ENCODE peak calls at places on chromosomes 13 and 19, in seven cellular contexts. V is spleen; A is NCI-H187 treated with DMSO at 0.1 percent for 48 hours; Q is effector CD4-positive, alpha-beta T cell; L is left ventricle myocardium inferior; E is GOT3; J is NCI-H2081. N is an unnamed sample.

GRCh38 chr19:15241259-15241658 is 9.0 kb upstream of the EPHX3 start:
- DNase-seq in V (no peak), E (no peak), J (no peak), A (no peak), Q (no peak), L (no peak), N (no peak)

GRCh38 chr19:50565984-50566903 is 2.0 kb downstream of the LRRC4B start:
- DNase-seq in L (no peak), A (no peak), Q (no peak), J (no peak), E (no peak), V (no peak), N (no peak)

GRCh38 chr13:27713767-27714166 is 78.5 kb upstream of the GSX1 start:
- DNase-seq in Q (no peak), J (no peak), A (no peak), V (no peak), E (no peak), L (no peak), N (no peak)

GRCh38 chr13:85492283-85492682 is 306.9 kb downstream of the SLITRK6 start:
- DNase-seq in Q (no peak), L (no peak), E (no peak), A (no peak), V (no peak), J (no peak), N (no peak)

GRCh38 chr19:38231918-38232317 is 7.9 kb upstream of the DPF1 start:
- DNase-seq in L (no peak), Q (no peak), V (no peak), J (no peak), A (no peak), E (no peak), N (no peak)

GRCh38 chr19:31825134-31826094 is 476.2 kb upstream of the TSHZ3 start:
- DNase-seq in A (no peak), E (no peak), L (no peak), Q (no peak), J (no peak), V (no peak), N (no peak)

GRCh38 chr19:38736036-38736412 is 8.2 kb downstream of the CAPN12 start:
- DNase-seq in L (peak), Q (peak), E (no peak), J (no peak), A (no peak), V (peak), N (no peak)

GRCh38 chr13:66693656-66694055 is 536.5 kb downstream of the PCDH9 start:
- DNase-seq in J (no peak), L (no peak), V (no peak), E (no peak), Q (no peak), A (no peak), N (no peak)

GRCh38 chr13:60090579-60090978 is 73.1 kb downstream of the DIAPH3 start:
- DNase-seq in Q (no peak), E (no peak), A (no peak), V (no peak), L (no peak), J (no peak), N (no peak)

GRCh38 chr19:30968841-30969399 is 380.3 kb downstream of the TSHZ3 start:
- DNase-seq in V (no peak), A (no peak), E (no peak), L (no peak), Q (no peak), J (no peak), N (no peak)

GRCh38 chr19:46859637-46860124 is 1.1 kb upstream of the ARHGAP35 start:
- DNase-seq in A (peak), J (peak), L (peak), Q (no peak), E (no peak), V (no peak), N (peak)

GRCh38 chr19:16293133-16294085 is 31.2 kb upstream of the KLF2 start:
- DNase-seq in J (no peak), Q (no peak), A (no peak), L (peak), E (peak), V (no peak), N (peak)